ENCODE peak calls at places on chromosomes 12 and 14, in four cellular contexts. L is mucosa of descending colon, O is AG10803, S is fibroblast of lung. U is an unnamed sample.

GRCh38 chr12:89476889-89477288 is 47.7 kb downstream of the GALNT4 start:
- DNase-seq in S (no peak), L (no peak), O (no peak), U (no peak)

GRCh38 chr12:118271770-118272417 is 100.8 kb downstream of the TAOK3 start:
- DNase-seq in O (no peak), S (peak), L (no peak), U (no peak)

GRCh38 chr12:23949212-23950010 is at the start of gene SOX5:
- DNase-seq in S (peak), L (peak), O (peak), U (peak)

GRCh38 chr12:30764251-30764650 is 9.5 kb upstream of the CAPRIN2 start:
- DNase-seq in L (no peak), O (no peak), S (no peak), U (no peak)

GRCh38 chr14:51394804-51395203 is 154.8 kb downstream of the TMX1 start:
- DNase-seq in S (no peak), L (no peak), O (peak), U (no peak)

GRCh38 chr12:120835657-120836056 is 68.5 kb downstream of the SPPL3 start:
- DNase-seq in S (peak), L (no peak), O (peak), U (no peak)

GRCh38 chr12:121456551-121456950 is 56.6 kb downstream of the RNF34 start:
- DNase-seq in S (no peak), L (no peak), O (no peak), U (no peak)

GRCh38 chr12:8011331-8011730 is 21.2 kb upstream of the FOXJ2 start:
- DNase-seq in L (no peak), O (no peak), S (peak), U (no peak)

GRCh38 chr12:42810006-42810405 is 220.5 kb upstream of the PRICKLE1 start:
- DNase-seq in O (peak), S (peak), L (no peak), U (peak)

GRCh38 chr12:120851444-120851843 is 52.7 kb downstream of the SPPL3 start:
- DNase-seq in S (no peak), L (no peak), O (no peak), U (no peak)

GRCh38 chr12:32290411-32290810 is 108.9 kb upstream of the FGD4 start:
- DNase-seq in L (no peak), O (peak), S (peak), U (peak)

GRCh38 chr12:65510584-65511050 is 232.1 kb downstream of the MSRB3 start:
- DNase-seq in S (peak), L (peak), O (no peak), U (peak)

GRCh38 chr14:100640481-100641273 is 53.5 kb upstream of the BEGAIN start:
- DNase-seq in L (peak), O (no peak), S (peak), U (peak)

GRCh38 chr12:3602488-3602887 is 111.5 kb downstream of the PRMT8 start:
- DNase-seq in S (no peak), O (no peak), L (no peak), U (no peak)

GRCh38 chr14:63249112-63249511 is 44.9 kb downstream of the RHOJ start:
- DNase-seq in L (no peak), S (peak), O (peak), U (peak)

GRCh38 chr12:85626782-85627171 is 209.4 kb downstream of the RASSF9 start:
- DNase-seq in S (no peak), L (no peak), O (no peak), U (no peak)

GRCh38 chr12:85627584-85627983 is 208.6 kb downstream of the RASSF9 start:
- DNase-seq in S (peak), O (no peak), L (no peak), U (peak)

GRCh38 chr12:85626031-85626781 is 210.0 kb downstream of the RASSF9 start:
- DNase-seq in O (peak), L (no peak), S (peak), U (peak)

GRCh38 chr12:85623726-85624125 is 212.5 kb downstream of the RASSF9 start:
- DNase-seq in O (no peak), L (no peak), S (no peak), U (no peak)

DNA sequence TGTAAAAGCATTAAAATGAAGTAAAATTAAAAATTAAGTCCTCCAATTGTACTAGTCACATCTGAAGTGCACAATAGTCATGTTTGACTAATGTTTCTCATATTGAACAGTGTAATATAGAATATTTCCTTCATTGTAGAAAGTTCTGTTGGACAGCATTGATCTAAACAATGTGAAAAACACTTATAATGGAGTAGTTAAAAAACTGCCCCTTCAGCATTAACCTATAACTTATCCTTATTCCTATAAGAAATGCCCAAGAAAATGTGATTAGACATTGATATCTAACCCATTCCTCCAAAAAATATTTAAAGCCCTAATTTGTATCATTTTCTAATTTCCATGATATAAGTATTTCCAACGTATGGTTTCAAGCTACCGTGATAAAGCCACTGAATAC is 210.7 kb downstream of the RASSF9 start:
- DNase-seq in O (no peak), L (no peak), S (no peak), U (no peak)
- TF ChIP-seq CTCF in O (no peak), L (no peak), S (no peak), U (no peak)

GRCh38 chr12:19951664-19952063 is 416.7 kb upstream of the PDE3A start:
- DNase-seq in S (no peak), L (no peak), O (no peak), U (no peak)

GRCh38 chr12:19945559-19946485 is 422.5 kb upstream of the PDE3A start:
- DNase-seq in L (no peak), O (peak), S (peak), U (peak)

GRCh38 chr12:19941096-19941495 is 427.2 kb upstream of the PDE3A start:
- DNase-seq in L (no peak), O (no peak), S (no peak), U (no peak)

GRCh38 chr12:19946549-19946948 is 421.8 kb upstream of the PDE3A start:
- DNase-seq in L (peak), O (peak), S (peak), U (peak)
- H3K4me3 ChIP-seq in L (no peak), O (peak), S (no peak), U (no peak)

DNA sequence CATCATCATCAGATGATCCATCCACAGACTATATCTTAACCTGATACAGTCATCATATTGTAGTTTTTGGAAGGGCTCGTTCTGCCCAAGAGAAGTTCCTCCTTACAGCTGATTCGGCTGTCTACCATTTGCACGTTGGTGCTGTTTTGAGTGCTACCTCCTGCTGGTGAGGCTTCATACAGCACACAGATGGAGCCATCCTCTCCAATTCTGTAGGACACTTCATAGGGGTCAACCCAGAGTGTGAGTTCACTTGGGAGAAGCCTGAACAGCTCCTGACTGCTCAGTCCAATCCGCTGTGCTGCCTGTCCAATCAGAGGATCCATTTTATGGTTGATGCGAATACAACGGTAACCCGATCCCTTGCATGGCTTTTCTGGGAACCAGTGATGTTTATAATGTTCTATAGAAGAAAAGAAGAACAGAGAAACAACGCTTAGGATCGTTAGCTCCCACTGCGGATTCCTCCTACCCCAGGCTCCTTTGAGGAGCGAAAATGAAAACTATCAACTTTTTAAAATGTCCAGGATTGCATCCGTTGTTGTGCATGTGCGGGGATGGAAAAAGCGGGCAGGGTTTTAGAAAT is 1.5 kb downstream of the BTG1 start:
- DNase-seq in S (peak), L (peak), O (peak), U (peak)
- TF ChIP-seq CTCF in S (peak), L (peak), O (peak), U (peak)

DNA sequence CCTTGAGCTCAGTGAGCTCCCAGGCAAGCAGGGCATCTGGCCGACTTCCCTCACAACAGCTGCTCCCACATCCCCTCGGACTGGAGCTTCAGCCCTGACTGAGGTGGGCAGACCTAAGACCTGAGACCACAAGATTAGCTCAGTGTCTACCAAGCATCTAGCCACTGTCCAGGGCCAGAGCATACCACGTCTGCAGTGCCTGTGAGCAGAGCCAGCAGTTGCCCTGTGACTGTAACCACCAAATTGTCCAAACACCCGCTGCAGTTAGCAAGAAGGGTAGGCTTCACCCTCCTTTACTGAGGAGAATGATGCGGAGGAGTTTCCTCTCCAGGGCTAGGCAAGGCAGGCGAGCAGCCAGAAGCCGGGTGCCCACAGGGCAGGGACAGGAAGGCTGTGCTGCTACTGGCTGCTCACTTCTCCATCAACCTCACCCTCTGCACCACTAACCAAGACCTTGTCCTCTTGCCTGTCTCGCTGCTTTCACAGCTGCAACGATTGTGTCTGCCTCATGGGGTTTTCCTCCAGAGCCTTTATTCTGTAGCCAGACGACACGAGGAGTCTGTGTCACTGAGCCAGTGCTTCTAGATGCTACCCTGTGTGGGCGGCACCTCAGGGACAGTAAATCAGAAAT is 53.9 kb downstream of the ANAPC7 start:
- DNase-seq in O (no peak), L (no peak), S (no peak), U (no peak)
- H3K4me3 ChIP-seq in O (no peak), L (no peak), S (no peak), U (no peak)

GRCh38 chr12:119804011-119804641 is 73.0 kb downstream of the CIT start:
- DNase-seq in L (peak), O (peak), S (peak), U (peak)

GRCh38 chr12:119807380-119807779 is 69.7 kb downstream of the CIT start:
- DNase-seq in L (no peak), S (no peak), O (no peak), U (no peak)

GRCh38 chr12:119808441-119808840 is 68.7 kb downstream of the CIT start:
- DNase-seq in L (no peak), S (peak), O (peak), U (no peak)

GRCh38 chr12:119802472-119802871 is 74.6 kb downstream of the CIT start:
- DNase-seq in S (peak), L (no peak), O (peak), U (peak)

DNA sequence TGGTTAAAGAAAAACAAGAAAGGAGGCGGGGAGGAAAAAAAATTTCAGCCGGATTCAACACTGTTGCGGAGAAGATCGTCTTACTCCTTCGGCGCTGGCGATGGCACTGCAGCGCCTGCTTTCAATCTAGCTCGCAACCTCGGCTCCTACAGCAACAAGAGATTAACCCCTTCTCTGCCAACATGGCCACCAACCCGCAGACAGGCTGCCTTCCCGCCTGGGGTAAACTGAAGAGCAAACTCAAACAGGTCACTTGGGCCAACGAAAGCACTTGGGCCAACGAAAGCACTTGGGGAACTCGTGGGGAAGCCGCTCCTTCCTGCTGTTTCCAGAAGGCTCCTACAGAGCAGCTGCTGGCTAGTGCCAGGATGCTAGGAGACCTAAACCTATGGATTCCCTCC is 73.7 kb downstream of the CIT start:
- DNase-seq in S (peak), O (peak), L (no peak), U (peak)
- TF ChIP-seq CTCF in S (peak), O (peak), L (no peak), U (no peak)

DNA sequence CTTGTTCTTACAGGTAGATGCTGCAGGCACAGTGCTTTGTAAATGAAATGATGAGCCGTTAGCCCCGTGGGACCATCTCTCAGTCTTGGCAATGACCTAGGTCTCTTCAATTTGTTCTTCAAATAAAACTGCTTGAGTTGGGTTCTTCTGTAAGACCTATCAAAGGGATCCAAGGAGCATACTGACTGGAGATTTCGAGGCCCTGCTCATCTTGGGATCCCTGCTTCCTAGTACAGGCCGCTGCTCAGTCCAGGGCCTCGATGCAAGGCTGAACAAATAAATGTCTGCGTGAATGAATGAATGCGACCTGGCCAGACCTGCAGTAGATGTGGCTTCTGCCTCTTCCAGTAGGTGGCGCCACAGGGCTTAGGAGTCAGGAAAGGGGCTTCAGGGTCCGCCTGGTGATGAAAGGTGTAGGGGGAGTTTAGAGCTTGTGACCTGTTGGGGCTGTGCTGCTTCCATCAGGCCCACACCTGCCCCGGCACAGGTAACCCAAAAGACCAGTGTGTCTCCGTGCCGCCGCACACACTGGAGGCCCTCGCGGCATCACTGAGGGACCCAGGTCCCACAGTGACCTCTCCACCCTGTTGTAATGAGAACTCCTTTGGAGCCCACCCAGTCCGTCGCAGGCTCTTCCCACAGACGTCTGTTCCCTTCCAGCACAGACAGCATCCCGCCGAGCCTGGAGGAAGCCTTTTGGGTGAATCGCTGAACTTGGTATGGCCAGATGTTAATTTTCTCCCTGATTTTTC is 4.4 kb downstream of the CACNA1C start:
- DNase-seq in L (peak), O (peak), S (peak), U (peak)
- H3K4me3 ChIP-seq in L (no peak), O (no peak), S (no peak), U (no peak)

GRCh38 chr12:62426095-62426488 is 40.5 kb upstream of the MON2 start:
- DNase-seq in O (peak), S (peak), L (no peak), U (peak)
- TF ChIP-seq CTCF in O (no peak), S (no peak), L (no peak), U (no peak)